ENCODE peak calls at places on chromosomes 6 and 20, in six cellular contexts. F, I, Y, O, L and S are unnamed samples.

GRCh38 chr6:45541934-45542333 is 164.2 kb upstream of the SUPT3H start:
- DNase-seq in F (no peak), I (no peak), Y (no peak), O (no peak), L (peak; percentile 33), S (no peak)

GRCh38 chr20:1786496-1786895 is 108.7 kb upstream of the SIRPA start:
- DNase-seq in F (no peak), I (no peak), Y (no peak), O (no peak), L (no peak), S (no peak)

GRCh38 chr20:51756653-51757052 is 11.5 kb downstream of the ATP9A start:
- DNase-seq in F (no peak), I (no peak), Y (no peak), O (no peak), L (no peak), S (no peak)

GRCh38 chr6:7629321-7629720 is 39.3 kb downstream of the SNRNP48 start:
- DNase-seq in F (no peak), I (no peak), Y (no peak), O (no peak), L (no peak), S (no peak)

GRCh38 chr6:45724027-45724426 is 291.6 kb downstream of the CLIC5 start:
- DNase-seq in F (no peak), I (no peak), Y (no peak), O (no peak), L (no peak), S (no peak)

GRCh38 chr6:166770216-166771116 is 143.4 kb upstream of the RPS6KA2 start:
- DNase-seq in F (no peak), I (no peak), Y (no peak), O (no peak), L (peak; percentile 9), S (peak; percentile 10)

GRCh38 chr6:119205911-119206617 is 127.6 kb upstream of the FAM184A start:
- DNase-seq in F (no peak), I (no peak), Y (no peak), O (no peak), L (no peak), S (no peak)

GRCh38 chr6:1135726-1136414 is 176.0 kb upstream of the FOXQ1 start:
- DNase-seq in F (no peak), I (no peak), Y (no peak), O (no peak), L (no peak), S (no peak)

GRCh38 chr20:39041067-39041466 is 78.9 kb downstream of the DHX35 start:
- DNase-seq in F (no peak), I (no peak), Y (no peak), O (no peak), L (no peak), S (no peak)

GRCh38 chr6:52820198-52820597 is 16.6 kb upstream of the GSTA1 start:
- DNase-seq in F (no peak), I (no peak), Y (no peak), O (no peak), L (peak; percentile 45), S (no peak)

GRCh38 chr6:166704171-166704570 is 77.1 kb upstream of the RPS6KA2 start:
- DNase-seq in F (no peak), I (no peak), Y (no peak), O (no peak), L (no peak), S (no peak)

GRCh38 chr20:36145877-36146707 is 8.4 kb upstream of the EPB41L1 start:
- DNase-seq in F (peak; percentile 57), I (no peak), Y (no peak), O (no peak), L (peak; percentile 32), S (no peak)

GRCh38 chr6:104795363-104795762 is 64.4 kb downstream of the HACE1 start:
- DNase-seq in F (no peak), I (no peak), Y (no peak), O (no peak), L (no peak), S (no peak)

GRCh38 chr6:109690373-109690739 is 646 bp downstream of the AK9 start:
- DNase-seq in F (peak; percentile 55), I (peak; percentile 46), Y (peak; percentile 34), O (peak; percentile 49), L (no peak), S (peak; percentile 66)

GRCh38 chr6:143743256-143744166 is 65.7 kb downstream of the PHACTR2 start:
- DNase-seq in F (no peak), I (no peak), Y (no peak), O (no peak), L (peak; percentile 49), S (no peak)

GRCh38 chr6:63307581-63308246 is 12.1 kb downstream of the LGSN start:
- DNase-seq in F (no peak), I (no peak), Y (no peak), O (no peak), L (peak; percentile 67), S (no peak)

GRCh38 chr6:169993861-169994481 is 242.5 kb downstream of the ERMARD start:
- DNase-seq in F (no peak), I (no peak), Y (no peak), O (no peak), L (no peak), S (no peak)

GRCh38 chr6:16551466-16551865 is 209.8 kb downstream of the ATXN1 start:
- DNase-seq in F (no peak), I (no peak), Y (no peak), O (no peak), L (no peak), S (no peak)

GRCh38 chr6:26330835-26331808 is 33.9 kb upstream of the BTN3A2 start:
- DNase-seq in F (no peak), I (no peak), Y (no peak), O (no peak), L (peak; percentile 27), S (no peak)

GRCh38 chr6:85476532-85476931 is 26.6 kb downstream of the NT5E start:
- DNase-seq in F (no peak), I (no peak), Y (no peak), O (no peak), L (no peak), S (no peak)

DNA sequence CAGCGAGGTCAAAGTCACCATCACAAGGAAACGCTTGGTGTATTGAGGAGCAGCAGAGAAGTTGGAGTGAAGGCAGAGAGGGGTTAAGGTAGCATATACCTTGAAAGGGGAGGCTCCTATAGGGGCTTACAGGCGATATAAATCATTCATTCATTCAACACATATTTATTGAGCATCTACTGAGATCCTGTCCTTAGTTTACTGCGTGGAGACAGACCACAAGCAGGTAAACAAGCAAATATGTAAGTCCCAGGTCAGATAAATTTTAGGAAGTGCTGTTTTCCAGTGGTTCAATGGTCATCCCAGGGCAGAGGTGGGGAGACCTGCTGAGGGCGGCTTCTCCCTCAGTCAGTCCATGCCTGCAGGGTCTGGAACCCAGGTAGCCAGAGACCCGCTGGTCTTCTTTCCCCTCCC is 761 bp upstream of the DNMT3B start:
- DNase-seq in F (no peak), I (no peak), Y (no peak), O (no peak), L (no peak), S (no peak)
- H3K27ac ChIP-seq in F (no peak overlapping the region), I (no peak overlapping the region), Y (no peak overlapping the region), O (no peak overlapping the region), L (no peak overlapping the region), S (no peak overlapping the region)

GRCh38 chr6:90646936-90647335 is 60.1 kb upstream of the MAP3K7 start:
- DNase-seq in F (no peak), I (no peak), Y (no peak), O (no peak), L (no peak), S (no peak)

GRCh38 chr6:90648873-90649272 is 62.0 kb upstream of the MAP3K7 start:
- DNase-seq in F (no peak), I (no peak), Y (no peak), O (no peak), L (no peak), S (no peak)

GRCh38 chr6:90643366-90643765 is 56.5 kb upstream of the MAP3K7 start:
- DNase-seq in F (no peak), I (no peak), Y (no peak), O (no peak), L (no peak), S (no peak)

GRCh38 chr6:90644492-90644891 is 57.6 kb upstream of the MAP3K7 start:
- DNase-seq in F (no peak), I (no peak), Y (no peak), O (no peak), L (no peak), S (no peak)

GRCh38 chr6:90645634-90646033 is 58.8 kb upstream of the MAP3K7 start:
- DNase-seq in F (no peak), I (no peak), Y (no peak), O (no peak), L (no peak), S (no peak)
- H3K27ac ChIP-seq in F (no peak overlapping the region), I (no peak overlapping the region), Y (no peak overlapping the region), O (no peak overlapping the region), L (no peak overlapping the region), S (no peak overlapping the region)

GRCh38 chr6:108559884-108560462 is 744 bp upstream of the FOXO3 start:
- DNase-seq in F (no peak), I (no peak), Y (peak; percentile 82), O (no peak), L (peak; percentile 74), S (peak; percentile 65)

GRCh38 chr6:108560463-108561308 is at the start of gene FOXO3:
- DNase-seq in F (peak; percentile 93), I (peak; percentile 42), Y (peak; percentile 93), O (peak; percentile 82), L (peak; percentile 95), S (peak; percentile 92)

GRCh38 chr6:108563292-108563691 is 2.6 kb downstream of the FOXO3 start:
- DNase-seq in F (no peak), I (no peak), Y (no peak), O (no peak), L (no peak), S (no peak)

GRCh38 chr6:108562503-108562993 is 1.8 kb downstream of the FOXO3 start:
- DNase-seq in F (peak; percentile 34), I (no peak), Y (peak; percentile 65), O (no peak), L (peak; percentile 80), S (peak; percentile 81)

GRCh38 chr6:108561742-108562502 is 1.2 kb downstream of the FOXO3 start:
- DNase-seq in F (peak; percentile 48), I (no peak), Y (peak; percentile 42), O (no peak), L (no peak), S (peak; percentile 32)
- H3K27ac ChIP-seq in F (peak overlapping the region; percentile 96), I (no peak overlapping the region), Y (peak overlapping the region; percentile 99), O (peak overlapping the region; percentile 98), L (no peak overlapping the region), S (peak overlapping the region; percentile 93)

GRCh38 chr6:43172127-43173007 is 1.3 kb downstream of the SRF start:
- DNase-seq in F (peak; percentile 41), I (peak; percentile 30), Y (peak; percentile 63), O (no peak), L (peak; percentile 50), S (peak; percentile 53)
- H3K27ac ChIP-seq in F (peak overlapping the region; percentile 98), I (peak overlapping the region; percentile 78), Y (peak overlapping the region; percentile 100), O (peak overlapping the region; percentile 92), L (peak overlapping the region; percentile 99), S (peak overlapping the region; percentile 99)